ENCODE peak calls at places on chromosomes 6 and 20, in four cellular contexts. D, F, Q and L are unnamed samples. For H3K27me3, the result is how much of the 10 kb centered on the place peaks cover.

GRCh38 chr6:165641672-165642156 is 21.3 kb downstream of the PDE10A start:
- DNase-seq in Q (no peak), D (no peak), F (no peak), L (peak)

GRCh38 chr6:134431306-134431919 is 113.5 kb upstream of the SGK1 start:
- DNase-seq in Q (no peak), D (no peak), F (no peak), L (no peak)

GRCh38 chr6:120290964-120291363 is 941.4 kb upstream of the MAN1A1 start:
- DNase-seq in F (no peak), D (no peak), Q (no peak), L (no peak)

GRCh38 chr6:121639041-121639440 is 203.6 kb downstream of the GJA1 start:
- DNase-seq in F (no peak), Q (no peak), D (no peak), L (no peak)

GRCh38 chr20:10671221-10671849 is 2.5 kb downstream of the JAG1 start:
- DNase-seq in F (peak), Q (peak), D (peak), L (peak)

GRCh38 chr6:145332001-145332400 is 403.3 kb downstream of the EPM2A start:
- DNase-seq in Q (no peak), F (no peak), D (no peak), L (no peak)

GRCh38 chr6:12844284-12845223 is 128.0 kb downstream of the PHACTR1 start:
- DNase-seq in Q (no peak), D (peak), F (no peak), L (peak)

GRCh38 chr20:42067174-42067573 is 449.0 kb upstream of the CHD6 start:
- DNase-seq in F (no peak), Q (no peak), D (no peak), L (no peak)

GRCh38 chr6:106446983-106447382 is 86.5 kb downstream of the CRYBG1 start:
- DNase-seq in Q (no peak), D (no peak), F (no peak), L (peak)

GRCh38 chr6:167805349-167806060 is 21.2 kb upstream of the AFDN start:
- DNase-seq in F (no peak), Q (no peak), D (no peak), L (peak)

GRCh38 chr6:7062445-7063162 is 45.2 kb upstream of the RREB1 start:
- DNase-seq in F (peak), Q (peak), D (no peak), L (no peak)

GRCh38 chr6:122788208-122788607 is 850 bp upstream of the SMPDL3A start:
- DNase-seq in Q (no peak), D (no peak), F (no peak), L (no peak)

GRCh38 chr6:112153926-112154621 is 66.7 kb downstream of the FAM229B start:
- DNase-seq in Q (no peak), D (no peak), F (no peak), L (no peak)

GRCh38 chr6:133740784-133741183 is 148.1 kb upstream of the TCF21 start:
- DNase-seq in Q (no peak), D (no peak), F (no peak), L (no peak)

GRCh38 chr6:35248300-35248699 is 11.2 kb upstream of the ZNF76 start:
- DNase-seq in Q (no peak), D (peak), F (no peak), L (no peak)

GRCh38 chr6:46407246-46407645 is 84.0 kb downstream of the RCAN2 start:
- DNase-seq in F (no peak), D (no peak), Q (no peak), L (no peak)

GRCh38 chr20:31815408-31816188 is 3.6 kb upstream of the MYLK2 start:
- DNase-seq in Q (no peak), D (no peak), F (no peak), L (no peak)

GRCh38 chr6:42451146-42451594 is 556 bp downstream of the TRERF1 start:
- DNase-seq in D (peak), F (no peak), Q (no peak), L (peak)

GRCh38 chr20:64109390-64109747 is 2.0 kb upstream of the NPBWR2 start:
- DNase-seq in F (peak), D (no peak), Q (no peak), L (no peak)

GRCh38 chr20:58748628-58749027 is 56.0 kb downstream of the NPEPL1 start:
- DNase-seq in F (no peak), D (no peak), Q (no peak), L (no peak)

GRCh38 chr20:8764289-8764962 is 304.5 kb upstream of the PLCB4 start:
- DNase-seq in F (no peak), D (no peak), Q (no peak), L (peak)

GRCh38 chr6:136016228-136017225 is 165.0 kb downstream of the PDE7B start:
- DNase-seq in D (no peak), Q (no peak), F (peak), L (no peak)

GRCh38 chr6:89921691-89922090 is 27.4 kb downstream of the GJA10 start:
- DNase-seq in Q (no peak), D (no peak), F (no peak), L (no peak)

GRCh38 chr20:49856904-49857303 is 44.3 kb downstream of the SLC9A8 start:
- DNase-seq in D (no peak), Q (no peak), F (no peak), L (no peak)

GRCh38 chr20:6008254-6008653 is 45.6 kb downstream of the LRRN4 start:
- DNase-seq in F (peak), D (no peak), Q (peak), L (peak)

GRCh38 chr6:9236443-9236842 is 801.1 kb upstream of the SLC35B3 start:
- DNase-seq in F (no peak), D (no peak), Q (no peak), L (no peak)

GRCh38 chr20:40990542-40991120 is 38.0 kb upstream of the TOP1 start:
- DNase-seq in Q (peak), D (peak), F (peak), L (peak)

GRCh38 chr6:159487636-159488035 is 205.4 kb downstream of the SOD2 start:
- DNase-seq in Q (no peak), D (no peak), F (no peak), L (no peak)

GRCh38 chr20:53723621-53724020 is 130.0 kb upstream of the ZNF217 start:
- DNase-seq in Q (no peak), D (no peak), F (no peak), L (no peak)

GRCh38 chr6:121187200-121187832 is 147.0 kb downstream of the TBC1D32 start:
- DNase-seq in D (no peak), F (no peak), Q (no peak), L (no peak)

GRCh38 chr6:80181352-80182081 is 75.0 kb downstream of the BCKDHB start:
- DNase-seq in Q (no peak), D (no peak), F (no peak), L (no peak)

GRCh38 chr6:167554854-167555253 is 230.0 kb downstream of the TTLL2 start:
- DNase-seq in D (no peak), Q (no peak), F (no peak), L (no peak)

GRCh38 chr20:40668449-40669228 is 20.4 kb downstream of the MAFB start:
- DNase-seq in F (no peak), Q (no peak), D (no peak), L (peak)

GRCh38 chr20:26169506-26169905 is 472.9 kb upstream of the ZNF337 start:
- DNase-seq in D (no peak), Q (no peak), F (no peak), L (no peak)

GRCh38 chr6:30238178-30238795 is 25.1 kb upstream of the TRIM26 start:
- DNase-seq in Q (no peak), F (no peak), D (peak), L (peak)

GRCh38 chr20:36613974-36614373 is 8.4 kb downstream of the RAB5IF start:
- DNase-seq in F (peak), D (no peak), Q (peak), L (peak)

GRCh38 chr6:156944412-156944811 is 167.2 kb downstream of the ARID1B start:
- DNase-seq in F (no peak), Q (no peak), D (no peak), L (no peak)

GRCh38 chr6:55882731-55883595 is 7.6 kb upstream of the BMP5 start:
- DNase-seq in F (no peak), Q (no peak), D (no peak), L (no peak)

GRCh38 chr6:83517500-83517899 is 5.2 kb downstream of the PRSS35 start:
- DNase-seq in Q (no peak), D (no peak), F (no peak), L (no peak)

GRCh38 chr6:168616807-168617756 is 176.1 kb downstream of the SMOC2 start:
- DNase-seq in D (no peak), Q (no peak), F (no peak), L (peak)

GRCh38 chr20:43971233-43971632 is 56.6 kb downstream of the TOX2 start:
- DNase-seq in F (no peak), Q (no peak), D (no peak), L (no peak)
- H3K27me3 ChIP-seq in F (under half), Q (under half), D (under half), L (under half)

GRCh38 chr20:38215789-38216182 is 44.7 kb downstream of the KIAA1755 start:
- DNase-seq in F (no peak), Q (no peak), D (no peak), L (no peak)

GRCh38 chr20:38218566-38218885 is 42.0 kb downstream of the KIAA1755 start:
- DNase-seq in Q (no peak), F (no peak), D (no peak), L (no peak)

GRCh38 chr20:38216201-38216600 is 44.3 kb downstream of the KIAA1755 start:
- DNase-seq in Q (no peak), F (no peak), D (no peak), L (no peak)

GRCh38 chr20:38217791-38218565 is 42.6 kb downstream of the KIAA1755 start:
- DNase-seq in F (no peak), D (no peak), Q (peak), L (no peak)

DNA sequence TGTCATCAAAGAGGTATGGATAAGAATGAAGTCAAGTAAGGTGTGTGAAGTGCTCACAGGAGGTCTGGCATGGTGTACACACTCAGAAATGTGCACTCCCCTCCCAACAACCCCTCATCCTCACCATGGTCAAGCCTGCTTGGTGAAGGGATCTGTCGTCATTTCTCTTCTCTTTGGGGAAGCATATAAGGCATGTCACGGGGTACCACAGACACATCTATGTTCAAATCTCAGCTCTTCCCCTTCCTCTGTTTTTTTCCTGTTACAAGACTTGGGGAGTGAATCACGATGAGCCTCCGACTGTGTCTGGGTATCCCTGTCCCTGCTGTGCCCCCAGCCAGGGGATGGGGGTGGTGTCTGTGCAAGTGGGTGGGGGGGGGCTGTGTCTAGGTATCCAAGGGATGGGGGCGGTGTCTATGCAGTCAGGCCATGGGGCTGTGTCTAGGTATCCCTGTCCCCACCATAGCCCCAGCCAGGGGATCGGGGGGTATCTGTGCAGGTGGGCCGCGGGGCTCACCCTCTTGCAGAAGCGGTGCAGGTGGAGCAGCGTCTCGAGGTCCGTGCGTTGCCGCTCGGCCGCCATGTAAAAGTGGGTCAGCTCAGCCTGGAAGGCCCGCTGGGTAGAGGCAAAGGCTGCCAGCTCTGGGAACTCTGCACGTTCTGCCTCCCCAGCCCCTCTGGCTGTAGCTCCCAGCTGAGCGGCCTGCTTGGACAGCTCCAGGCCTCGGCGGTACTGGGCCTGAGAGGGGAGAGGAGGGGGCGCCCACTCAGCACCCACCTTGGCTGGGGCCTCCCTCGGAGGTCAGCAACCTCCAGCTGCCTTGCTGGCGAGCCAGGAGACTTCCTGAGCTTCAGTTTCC is 43.6 kb downstream of the KIAA1755 start:
- DNase-seq in Q (no peak), D (no peak), F (no peak), L (no peak)
- H3K27ac ChIP-seq in Q (no peak), D (no peak), F (no peak), L (no peak)

GRCh38 chr20:51488331-51488730 is 54.2 kb downstream of the NFATC2 start:
- DNase-seq in F (no peak), D (no peak), Q (no peak), L (no peak)

GRCh38 chr20:51491393-51491792 is 51.1 kb downstream of the NFATC2 start:
- DNase-seq in D (no peak), F (no peak), Q (no peak), L (no peak)

GRCh38 chr20:51487525-51488279 is 54.8 kb downstream of the NFATC2 start:
- DNase-seq in Q (no peak), F (no peak), D (no peak), L (no peak)

GRCh38 chr20:51490635-51491034 is 51.9 kb downstream of the NFATC2 start:
- DNase-seq in F (no peak), D (no peak), Q (no peak), L (no peak)

DNA sequence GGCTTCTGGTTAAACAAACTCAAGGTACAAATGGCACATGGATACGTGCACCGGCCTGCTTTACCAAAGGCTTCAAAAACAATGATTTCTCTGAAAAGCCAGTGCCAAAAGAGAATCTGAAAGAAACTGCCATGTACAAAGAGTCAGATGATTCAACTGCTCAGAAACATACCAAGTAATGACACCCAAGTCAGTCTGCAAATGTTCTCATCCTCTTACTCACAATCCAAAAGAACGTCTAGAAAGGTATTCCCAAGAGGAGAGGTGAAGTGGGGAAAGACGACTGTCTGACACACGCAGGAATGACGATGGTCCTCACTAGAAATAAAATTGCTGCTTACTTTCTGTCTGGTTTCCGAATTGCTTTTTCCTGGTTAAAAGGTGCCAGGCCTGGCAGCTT is 52.9 kb downstream of the NFATC2 start:
- DNase-seq in D (no peak), Q (no peak), F (no peak), L (no peak)
- H3K27me3 ChIP-seq in D (under half), Q (under half), F (under half), L (under half)

GRCh38 chr6:6006428-6007310 is at the start of gene NRN1:
- DNase-seq in F (no peak), D (no peak), Q (no peak), L (no peak)

GRCh38 chr6:6007311-6008113 is 787 bp upstream of the NRN1 start:
- DNase-seq in Q (no peak), F (no peak), D (peak), L (no peak)

GRCh38 chr6:6003334-6004146 is 3.2 kb downstream of the NRN1 start:
- DNase-seq in F (no peak), Q (no peak), D (peak), L (no peak)

GRCh38 chr6:6004147-6004995 is 2.4 kb downstream of the NRN1 start:
- DNase-seq in Q (no peak), D (no peak), F (no peak), L (no peak)

GRCh38 chr6:6005467-6006427 is 978 bp downstream of the NRN1 start:
- DNase-seq in D (no peak), F (no peak), Q (no peak), L (no peak)
- H3K27ac ChIP-seq in D (no peak), F (no peak), Q (no peak), L (no peak)

GRCh38 chr6:39343461-39343870 is 21.0 kb upstream of the KCNK16 start:
- DNase-seq in Q (no peak), D (no peak), F (no peak), L (no peak)

GRCh38 chr6:39341352-39341751 is 18.9 kb upstream of the KCNK16 start:
- DNase-seq in F (no peak), Q (no peak), D (no peak), L (no peak)

GRCh38 chr6:39342692-39343460 is 20.4 kb upstream of the KCNK16 start:
- DNase-seq in D (no peak), F (no peak), Q (no peak), L (no peak)

GRCh38 chr6:39339557-39340555 is 17.4 kb upstream of the KCNK16 start:
- DNase-seq in Q (peak), D (no peak), F (peak), L (no peak)

DNA sequence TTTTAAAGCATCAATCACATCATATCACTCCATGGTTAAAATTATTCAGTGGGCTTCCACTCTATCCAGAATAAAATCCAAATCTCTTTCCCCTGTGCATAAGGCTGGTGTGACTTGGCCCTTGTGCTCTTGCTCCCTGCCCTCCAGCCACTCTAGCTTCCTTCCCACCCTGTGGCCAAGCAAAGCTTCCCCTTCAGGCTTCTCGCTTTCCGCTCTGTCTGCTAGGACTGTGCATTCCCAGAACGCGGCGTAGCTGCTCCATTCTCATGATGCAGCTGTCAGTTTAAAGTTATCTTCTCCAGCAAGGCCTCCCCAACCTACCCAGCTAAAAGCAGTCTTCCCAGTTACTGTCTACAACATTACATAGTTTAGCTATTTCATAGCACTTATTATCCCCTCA is 19.4 kb upstream of the KCNK16 start:
- DNase-seq in D (no peak), F (no peak), Q (no peak), L (no peak)
- H3K27me3 ChIP-seq in D (under half), F (under half), Q (under half), L (under half)

GRCh38 chr20:37911838-37912273 is 8.9 kb downstream of the VSTM2L start:
- DNase-seq in D (peak), Q (no peak), F (no peak), L (no peak)
- H3K27ac ChIP-seq in D (no peak), Q (no peak), F (no peak), L (no peak)

GRCh38 chr20:62978559-62978938 is 26.0 kb downstream of the SLC17A9 start:
- DNase-seq in F (no peak), D (no peak), Q (no peak), L (no peak)
- H3K27me3 ChIP-seq in F (half or more), D (under half), Q (under half), L (under half)